ENCODE peak calls at places on chromosomes 11 and 22, in nine cellular contexts. M is uterus, F is spleen, W is cardiac fibroblast, Z is lower lobe of right lung, B is type B pancreatic cell, V is breast epithelium, Q is lower leg skin, Y is WTC11. D is an unnamed sample.

GRCh38 chr11:9092846-9093778 is 1.7 kb upstream of the SCUBE2 start:
- DNase-seq in M (no peak), F (no peak), W (peak; percentile 17), Z (no peak), B (no peak), V (no peak), Q (no peak), Y (no peak), D (peak; percentile 17)

GRCh38 chr11:72114570-72114969 is 2.1 kb upstream of the ANAPC15 start:
- DNase-seq in M (no peak), F (no peak), W (no peak), Z (no peak), B (no peak), V (no peak), Q (no peak), Y (no peak), D (no peak)

GRCh38 chr22:23562186-23562585 is 17.9 kb downstream of the IGLL1 start:
- DNase-seq in M (no peak), F (peak; percentile 38), W (no peak), Z (no peak), B (no peak), V (no peak), Q (peak; percentile 66), Y (no peak), D (no peak)

GRCh38 chr11:35845860-35846259 is 98.0 kb upstream of the LDLRAD3 start:
- DNase-seq in M (no peak), F (no peak), W (no peak), Z (no peak), B (no peak), V (no peak), Q (no peak), Y (no peak), D (no peak)

GRCh38 chr11:62574363-62575057 is 819 bp upstream of the EEF1G start:
- DNase-seq in M (peak; percentile 64), F (peak; percentile 90), W (peak; percentile 42), Z (no peak), B (no peak), V (no peak), Q (peak; percentile 90), Y (peak; percentile 33), D (no peak)

GRCh38 chr11:112113539-112114457 is 27.1 kb downstream of the SDHD start:
- DNase-seq in M (no peak), F (no peak), W (peak; percentile 77), Z (no peak), B (no peak), V (no peak), Q (no peak), Y (no peak), D (peak; percentile 79)

GRCh38 chr11:71266114-71266833 is 13.9 kb upstream of the SHANK2 start:
- DNase-seq in M (no peak), F (no peak), W (no peak), Z (peak; percentile 68), B (no peak), V (peak; percentile 80), Q (peak; percentile 84), Y (peak; percentile 77), D (no peak)

GRCh38 chr11:60840711-60841430 is 1.0 kb upstream of the CCDC86 start:
- DNase-seq in M (peak; percentile 60), F (no peak), W (peak; percentile 94), Z (no peak), B (no peak), V (no peak), Q (no peak), Y (no peak), D (peak; percentile 94)

GRCh38 chr11:46912526-46913150 is 5.7 kb downstream of the LRP4 start:
- DNase-seq in M (no peak), F (no peak), W (no peak), Z (no peak), B (no peak), V (no peak), Q (no peak), Y (peak; percentile 77), D (no peak)

GRCh38 chr22:17198188-17199130 is 20.8 kb downstream of the ADA2 start:
- DNase-seq in M (peak; percentile 22), F (no peak), W (peak; percentile 28), Z (peak; percentile 59), B (peak; percentile 74), V (no peak), Q (no peak), Y (peak; percentile 93), D (peak; percentile 23)

GRCh38 chr22:36010913-36011312 is 17.7 kb downstream of the RBFOX2 start:
- DNase-seq in M (no peak), F (no peak), W (peak; percentile 71), Z (no peak), B (no peak), V (no peak), Q (no peak), Y (no peak), D (peak; percentile 78)

DNA sequence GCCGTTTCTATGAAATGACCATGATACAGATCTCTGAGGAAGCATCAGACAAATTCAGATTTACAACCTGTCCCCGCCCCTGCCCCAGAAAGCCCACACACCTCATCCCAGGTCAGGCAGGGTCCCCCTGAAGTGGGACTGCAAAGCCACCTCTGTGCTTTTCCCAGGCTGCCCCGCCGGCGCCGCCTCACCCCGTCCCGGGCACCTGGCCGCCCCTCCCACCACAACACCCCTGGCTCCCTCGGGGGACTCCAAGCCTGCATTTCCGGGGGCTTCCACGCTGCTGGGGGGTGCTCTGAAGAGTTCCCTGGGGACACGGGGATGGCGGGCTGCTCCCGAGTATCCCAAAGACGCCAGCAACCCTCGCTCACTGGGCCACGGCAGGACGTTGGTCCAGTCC is 23.2 kb downstream of the DRD4 start:
- DNase-seq in M (no peak), F (no peak), W (no peak), Z (no peak), B (no peak), V (no peak), Q (no peak), Y (no peak), D (no peak)
- TF ChIP-seq CTCF in M (no peak), F (no peak), W (no peak), Z (no peak), B (no peak), V (no peak), Q (no peak), Y (no peak), D (no peak)

GRCh38 chr22:39240841-39241631 is 3.7 kb downstream of the PDGFB start:
- DNase-seq in M (no peak), F (no peak), W (no peak), Z (peak; percentile 73), B (no peak), V (peak; percentile 78), Q (peak; percentile 94), Y (no peak), D (peak; percentile 44)
- TF ChIP-seq CTCF in M (no peak), F (no peak), W (no peak), Z (no peak), B (no peak), V (no peak), Q (no peak), Y (no peak), D (peak; percentile 1)

DNA sequence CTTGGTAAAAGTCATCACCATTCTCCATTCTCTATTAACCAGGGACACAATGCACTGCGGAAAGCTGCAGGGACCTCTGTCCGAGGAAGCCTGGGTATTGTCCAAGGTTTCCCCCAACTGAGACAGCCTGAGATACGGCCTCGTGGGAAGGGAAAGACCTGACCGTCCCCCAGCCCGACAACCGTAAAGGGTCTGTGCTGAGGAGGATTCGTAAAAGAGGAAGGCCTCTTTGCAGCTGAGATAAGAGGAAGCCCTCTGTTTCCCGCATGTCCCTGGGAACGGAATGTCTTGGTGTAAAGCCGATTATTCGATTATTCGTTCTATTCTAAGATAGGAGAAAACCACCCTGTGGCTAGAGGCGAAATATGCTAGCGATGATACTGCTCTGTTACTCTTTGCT is 5.3 kb downstream of the BET1L start:
- DNase-seq in M (peak; percentile 8), F (no peak), W (no peak), Z (peak; percentile 12), B (no peak), V (no peak), Q (peak; percentile 74), Y (peak; percentile 6), D (no peak)
- TF ChIP-seq CTCF in M (no peak), F (no peak), W (no peak), Z (no peak), B (no peak), V (no peak), Q (no peak), Y (no peak), D (no peak)

DNA sequence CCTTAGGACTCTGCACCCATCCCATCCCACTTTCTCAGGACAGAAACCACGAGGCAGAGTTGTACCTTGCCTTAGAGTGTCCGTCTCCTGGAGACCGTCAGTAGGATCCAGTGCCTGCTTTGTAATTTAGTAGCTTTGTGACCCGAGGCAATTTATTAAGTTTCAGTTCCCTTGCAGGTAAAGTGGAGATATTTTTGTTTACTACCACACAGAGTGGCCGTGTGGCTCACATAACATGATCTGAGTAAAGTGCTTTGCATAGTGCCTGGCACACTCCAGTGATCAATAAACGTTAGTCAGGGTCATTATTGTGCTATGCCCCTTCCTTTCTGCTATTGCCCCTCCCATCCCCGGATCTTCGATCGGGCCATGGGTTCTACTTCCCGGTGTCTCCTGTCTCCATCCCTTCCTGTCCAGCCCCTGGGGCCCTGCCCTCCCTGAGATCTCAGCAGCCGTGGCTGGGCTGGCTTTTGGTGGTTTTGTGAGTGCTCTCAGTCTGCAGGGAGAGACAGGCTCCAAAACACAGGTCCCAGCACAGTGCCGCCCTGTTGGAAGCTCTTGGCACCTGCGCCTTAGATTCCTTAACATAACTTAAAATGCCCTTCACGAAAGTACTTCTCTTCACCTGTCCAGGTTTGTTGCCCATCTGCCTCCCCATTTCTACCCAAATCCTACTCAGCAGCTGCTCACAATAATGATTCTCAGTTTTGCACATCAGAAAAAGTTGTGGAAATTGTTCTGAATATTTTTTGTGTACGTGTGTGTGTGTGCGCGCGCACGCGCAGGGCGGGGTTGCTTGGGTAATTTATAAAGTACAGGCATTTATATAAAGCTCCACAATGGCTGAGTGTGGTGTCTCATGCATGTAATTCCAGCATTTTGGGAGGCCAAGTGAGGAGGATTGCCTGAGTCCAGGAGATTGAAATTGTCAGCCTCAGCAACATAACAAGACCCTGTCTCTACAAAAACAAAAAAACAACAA is 753.7 kb downstream of the NTM start:
- DNase-seq in M (no peak), F (no peak), W (no peak), Z (no peak), B (no peak), V (no peak), Q (no peak), Y (peak; percentile 46), D (no peak)
- TF ChIP-seq CTCF in M (no peak), F (no peak), W (peak; percentile 13), Z (no peak), B (peak; percentile 19), V (no peak), Q (no peak), Y (no peak), D (peak; percentile 7)

DNA sequence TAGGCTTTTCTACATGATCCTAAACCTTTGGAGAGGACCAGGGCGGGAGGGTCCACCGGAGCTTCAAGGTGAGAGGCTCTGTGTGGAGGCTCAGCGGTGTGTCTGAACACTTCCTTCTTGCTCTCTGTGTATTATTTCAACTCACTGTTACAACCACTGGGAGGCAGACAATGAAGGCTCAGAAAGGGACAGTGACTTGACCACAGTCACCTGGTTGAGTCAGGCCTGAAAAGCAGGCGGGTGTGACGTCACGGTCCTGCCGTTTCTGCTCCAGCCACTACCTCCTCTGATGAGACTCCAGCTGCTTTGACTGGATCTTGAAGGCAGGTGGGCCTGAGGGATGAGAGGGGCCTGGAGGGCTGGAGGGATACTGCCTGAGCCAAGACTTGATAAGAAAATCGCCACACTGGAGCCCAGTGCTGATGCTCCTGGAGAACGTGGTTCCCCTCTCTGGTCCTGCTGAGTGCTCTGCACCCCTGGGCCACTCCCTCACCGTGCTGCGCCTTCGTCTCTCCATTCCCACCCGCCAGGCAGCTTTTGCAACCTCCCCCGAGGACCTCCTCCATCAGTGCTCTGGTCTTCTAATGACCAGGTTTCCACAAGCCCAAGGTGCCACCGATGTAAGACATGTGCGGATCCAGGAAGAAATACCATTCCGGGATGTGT is 27.9 kb downstream of the KCNC1 start:
- DNase-seq in M (no peak), F (no peak), W (no peak), Z (no peak), B (no peak), V (no peak), Q (no peak), Y (no peak), D (no peak)
- TF ChIP-seq CTCF in M (no peak), F (no peak), W (no peak), Z (no peak), B (no peak), V (no peak), Q (no peak), Y (no peak), D (peak; percentile 12)